ENCODE peak calls at places on chromosomes 13 and 19, in nine cellular contexts. K is effector memory CD8-positive, alpha-beta T cell; B is AG09319; T is left ventricle myocardium inferior; M is glomerular endothelial cell; L is LoVo; J is stimulated activated CD8-positive, alpha-beta memory T cell treated with anti-CD3 and anti-CD28 coated beads, Interleukin-12 subunit alpha, Interleukin-12 subunit beta, amount 100 ng/mL, for 4 hours; W is H54; C is uterus. P is an unnamed sample.

GRCh38 chr19:32457540-32457939 is 52.0 kb downstream of the DPY19L3 start:
- DNase-seq in K (no peak), B (no peak), T (no peak), M (no peak), L (no peak), J (no peak), W (no peak), C (no peak), P (no peak)

GRCh38 chr19:2150794-2151338 is 500 bp downstream of the AP3D1 start:
- DNase-seq in K (no peak), B (no peak), T (no peak), M (no peak), L (no peak), J (no peak), W (no peak), C (peak), P (peak)

GRCh38 chr19:31658993-31659896 is 310.0 kb upstream of the TSHZ3 start:
- DNase-seq in K (no peak), B (no peak), T (no peak), M (no peak), L (no peak), J (no peak), W (no peak), C (no peak), P (no peak)

GRCh38 chr13:38685974-38686571 is 804 bp upstream of the FREM2 start:
- DNase-seq in K (no peak), B (no peak), T (no peak), M (no peak), L (no peak), J (no peak), W (no peak), C (no peak), P (peak)

GRCh38 chr13:56019606-56020005 is 1121.1 kb upstream of the PRR20A start:
- DNase-seq in K (no peak), B (no peak), T (no peak), M (no peak), L (no peak), J (no peak), W (no peak), C (no peak), P (no peak)

GRCh38 chr19:46404884-46405658 is 8.3 kb downstream of the CCDC8 start:
- DNase-seq in K (no peak), B (no peak), T (no peak), M (no peak), L (no peak), J (no peak), W (no peak), C (peak), P (no peak)

GRCh38 chr19:4425531-4425930 is 23.1 kb downstream of the CHAF1A start:
- DNase-seq in K (no peak), B (peak), T (no peak), M (no peak), L (no peak), J (no peak), W (no peak), C (no peak), P (no peak)

GRCh38 chr13:71252191-71252704 is 614.8 kb downstream of the DACH1 start:
- DNase-seq in K (no peak), B (no peak), T (no peak), M (peak), L (no peak), J (no peak), W (no peak), C (no peak), P (no peak)

GRCh38 chr19:46860846-46861690 is at the start of gene ARHGAP35:
- DNase-seq in K (peak), B (peak), T (no peak), M (no peak), L (no peak), J (no peak), W (no peak), C (peak), P (peak)

GRCh38 chr13:51747438-51748434 is 56.2 kb downstream of the DHRS12 start:
- DNase-seq in K (no peak), B (no peak), T (no peak), M (no peak), L (no peak), J (no peak), W (no peak), C (no peak), P (no peak)

GRCh38 chr19:2015611-2015950 is at the start of gene BTBD2:
- DNase-seq in K (no peak), B (peak), T (no peak), M (no peak), L (peak), J (peak), W (no peak), C (peak), P (peak)

GRCh38 chr13:31172535-31172934 is 10.8 kb upstream of the HSPH1 start:
- DNase-seq in K (no peak), B (peak), T (no peak), M (no peak), L (peak), J (no peak), W (no peak), C (no peak), P (no peak)

GRCh38 chr19:18167975-18168645 is 5.5 kb upstream of the IFI30 start:
- DNase-seq in K (peak), B (no peak), T (peak), M (no peak), L (peak), J (peak), W (peak), C (no peak), P (no peak)

GRCh38 chr19:34201133-34201532 is 28.8 kb downstream of the LSM14A start:
- DNase-seq in K (no peak), B (no peak), T (no peak), M (no peak), L (no peak), J (no peak), W (no peak), C (no peak), P (no peak)

GRCh38 chr19:6402834-6403608 is 10.1 kb upstream of the GTF2F1 start:
- DNase-seq in K (no peak), B (no peak), T (no peak), M (no peak), L (peak), J (no peak), W (no peak), C (no peak), P (peak)

GRCh38 chr19:355134-355533 is 10.5 kb upstream of the MIER2 start:
- DNase-seq in K (no peak), B (no peak), T (no peak), M (no peak), L (peak), J (no peak), W (peak), C (no peak), P (no peak)